ENCODE peak calls at places on chromosomes 7 and 10, in ten cellular contexts. L is stimulated activated CD4-positive, alpha-beta T cell treated with anti-CD3 and anti-CD28 coated beads, Interleukin-2, amount 100 ng/mL, for 48 hours; M is EH; R is GM04503; W is astrocyte of the spinal cord; O is NCI-H460; T is cardiac fibroblast; A is T-helper 1 cell; P is GDM1; J is myocyte. H is an unnamed sample.

GRCh38 chr10:43395571-43396060 is 13.4 kb downstream of the HNRNPF start:
- DNase-seq in L (no peak), M (peak; percentile 36), R (no peak), W (peak; percentile 31), O (no peak), T (peak; percentile 39), A (peak; percentile 50), P (no peak), J (no peak), H (no peak)

GRCh38 chr10:34618611-34619010 is 196.5 kb downstream of the PARD3 start:
- DNase-seq in L (no peak), M (no peak), R (no peak), W (no peak), O (no peak), T (no peak), A (no peak), P (no peak), J (no peak), H (no peak)

GRCh38 chr7:340200-340937 is 50.4 kb downstream of the FOXL3 start:
- DNase-seq in L (no peak), M (no peak), R (no peak), W (no peak), O (no peak), T (no peak), A (no peak), P (no peak), J (no peak), H (no peak)

GRCh38 chr10:103895458-103896186 is 22.4 kb downstream of the STN1 start:
- DNase-seq in L (no peak), M (peak; percentile 78), R (no peak), W (peak; percentile 80), O (peak; percentile 61), T (peak; percentile 82), A (peak; percentile 60), P (no peak), J (peak; percentile 86), H (no peak)

GRCh38 chr7:45924283-45924682 is 3.2 kb upstream of the IGFBP3 start:
- DNase-seq in L (no peak), M (peak; percentile 87), R (peak; percentile 77), W (peak; percentile 84), O (peak; percentile 40), T (peak; percentile 86), A (no peak), P (no peak), J (peak; percentile 94), H (no peak)

GRCh38 chr10:105844653-105845052 is 1203.6 kb downstream of the SORCS3 start:
- DNase-seq in L (no peak), M (no peak), R (no peak), W (no peak), O (no peak), T (no peak), A (no peak), P (no peak), J (no peak), H (no peak)

GRCh38 chr10:5666324-5667220 is at the start of gene ASB13:
- DNase-seq in L (peak; percentile 31), M (peak; percentile 62), R (no peak), W (peak; percentile 18), O (peak; percentile 38), T (peak; percentile 37), A (peak; percentile 35), P (peak; percentile 26), J (peak; percentile 58), H (peak; percentile 65)

GRCh38 chr10:6721480-6721879 is 141.4 kb upstream of the PRKCQ start:
- DNase-seq in L (no peak), M (peak; percentile 99), R (peak; percentile 95), W (peak; percentile 92), O (peak; percentile 61), T (peak; percentile 82), A (no peak), P (no peak), J (peak; percentile 90), H (no peak)

GRCh38 chr10:17214991-17215781 is 12.9 kb upstream of the VIM start:
- DNase-seq in L (no peak), M (peak; percentile 96), R (peak; percentile 92), W (peak; percentile 99), O (no peak), T (peak; percentile 98), A (no peak), P (no peak), J (peak; percentile 88), H (no peak)

GRCh38 chr7:3191545-3191944 is 109.5 kb upstream of the SDK1 start:
- DNase-seq in L (no peak), M (no peak), R (no peak), W (no peak), O (no peak), T (no peak), A (no peak), P (no peak), J (no peak), H (no peak)

GRCh38 chr7:99041526-99041925 is 102.4 kb downstream of the SMURF1 start:
- DNase-seq in L (no peak), M (no peak), R (no peak), W (no peak), O (no peak), T (no peak), A (no peak), P (no peak), J (no peak), H (peak; percentile 6)

GRCh38 chr10:28312572-28312971 is 9.7 kb upstream of the MPP7 start:
- DNase-seq in L (no peak), M (peak; percentile 29), R (no peak), W (no peak), O (no peak), T (peak; percentile 60), A (no peak), P (no peak), J (no peak), H (no peak)

GRCh38 chr7:116582806-116583444 is 58.1 kb downstream of the CAV1 start:
- DNase-seq in L (no peak), M (peak; percentile 100), R (peak; percentile 99), W (peak; percentile 61), O (peak; percentile 95), T (peak; percentile 94), A (no peak), P (no peak), J (peak; percentile 97), H (no peak)

GRCh38 chr10:5565671-5566581 is 41.2 kb downstream of the CALML3 start:
- DNase-seq in L (no peak), M (peak; percentile 96), R (peak; percentile 71), W (no peak), O (no peak), T (peak; percentile 42), A (no peak), P (no peak), J (peak; percentile 70), H (no peak)

GRCh38 chr10:66180651-66181318 is 745.1 kb upstream of the LRRTM3 start:
- DNase-seq in L (peak; percentile 19), M (peak; percentile 63), R (peak; percentile 7), W (peak; percentile 66), O (peak; percentile 65), T (peak; percentile 77), A (peak; percentile 48), P (peak; percentile 0), J (peak; percentile 72), H (no peak)

GRCh38 chr10:119462773-119463172 is 79.7 kb downstream of the RGS10 start:
- DNase-seq in L (no peak), M (no peak), R (no peak), W (no peak), O (no peak), T (no peak), A (no peak), P (no peak), J (no peak), H (no peak)

GRCh38 chr10:25026463-25026862 is 10.1 kb downstream of the THNSL1 start:
- DNase-seq in L (no peak), M (peak; percentile 62), R (no peak), W (peak; percentile 25), O (no peak), T (peak; percentile 38), A (no peak), P (no peak), J (peak; percentile 20), H (no peak)

GRCh38 chr10:127928021-127928806 is 21.3 kb downstream of the PTPRE start:
- DNase-seq in L (no peak), M (no peak), R (peak; percentile 34), W (peak; percentile 65), O (no peak), T (peak; percentile 64), A (no peak), P (no peak), J (no peak), H (no peak)

GRCh38 chr10:69845574-69846251 is 44.0 kb downstream of the COL13A1 start:
- DNase-seq in L (no peak), M (peak; percentile 88), R (no peak), W (peak; percentile 57), O (no peak), T (peak; percentile 48), A (no peak), P (no peak), J (peak; percentile 89), H (no peak)

GRCh38 chr10:55668326-55668922 is 692.6 kb downstream of the ZWINT start:
- DNase-seq in L (no peak), M (no peak), R (no peak), W (no peak), O (peak; percentile 26), T (no peak), A (no peak), P (no peak), J (no peak), H (no peak)

GRCh38 chr10:75398630-75399460 is 2.7 kb downstream of the ZNF503 start:
- DNase-seq in L (no peak), M (peak; percentile 56), R (no peak), W (peak; percentile 46), O (no peak), T (peak; percentile 41), A (no peak), P (no peak), J (no peak), H (peak; percentile 44)

GRCh38 chr10:71753091-71753959 is 20.0 kb downstream of the VSIR start:
- DNase-seq in L (no peak), M (no peak), R (no peak), W (no peak), O (no peak), T (no peak), A (no peak), P (peak; percentile 92), J (no peak), H (peak; percentile 70)

GRCh38 chr7:7751243-7752092 is 33.1 kb upstream of the RPA3 start:
- DNase-seq in L (no peak), M (no peak), R (no peak), W (no peak), O (no peak), T (no peak), A (no peak), P (no peak), J (no peak), H (no peak)

GRCh38 chr10:8065651-8066050 is 11.2 kb downstream of the GATA3 start:
- DNase-seq in L (no peak), M (no peak), R (no peak), W (no peak), O (no peak), T (peak; percentile 45), A (peak; percentile 72), P (no peak), J (no peak), H (no peak)

GRCh38 chr7:16563281-16564022 is 36.8 kb downstream of the LRRC72 start:
- DNase-seq in L (no peak), M (peak; percentile 20), R (no peak), W (peak; percentile 35), O (no peak), T (peak; percentile 30), A (peak; percentile 33), P (no peak), J (no peak), H (no peak)

GRCh38 chr10:1853801-1854200 is 116.5 kb upstream of the ADARB2 start:
- DNase-seq in L (no peak), M (no peak), R (no peak), W (no peak), O (no peak), T (no peak), A (no peak), P (no peak), J (no peak), H (no peak)

GRCh38 chr7:1698221-1698620 is 28.1 kb downstream of the ELFN1 start:
- DNase-seq in L (no peak), M (no peak), R (no peak), W (no peak), O (no peak), T (no peak), A (no peak), P (no peak), J (no peak), H (no peak)

H was measured in lung.